ENCODE peak calls at places on chromosomes 7 and 10, in six cellular contexts. One of them, this sample, is unnamed. For H3K27me3, the result is how much of the 10 kb centered on the place peaks cover.

GRCh38 chr7:56105508-56105907 is 768 bp downstream of the CHCHD2 start:
- DNase-seq in GM23338: no peak
- DNase-seq in astrocyte: peak
- DNase-seq in upper lobe of left lung: no peak
- DNase-seq in PC-3: peak
- DNase-seq in lower lobe of right lung: no peak
- DNase-seq in this sample: no peak

GRCh38 chr7:130494480-130494879 is 2.6 kb downstream of the MEST start:
- DNase-seq in upper lobe of left lung: no peak
- DNase-seq in astrocyte: no peak
- DNase-seq in PC-3: no peak
- DNase-seq in lower lobe of right lung: no peak
- DNase-seq in GM23338: no peak
- DNase-seq in this sample: no peak

GRCh38 chr7:22251284-22251683 is 105.7 kb downstream of the RAPGEF5 start:
- DNase-seq in upper lobe of left lung: no peak
- DNase-seq in lower lobe of right lung: no peak
- DNase-seq in astrocyte: no peak
- DNase-seq in GM23338: peak
- DNase-seq in PC-3: no peak
- DNase-seq in this sample: no peak

GRCh38 chr10:68861253-68861652 is 33.9 kb downstream of the STOX1 start:
- DNase-seq in upper lobe of left lung: no peak
- DNase-seq in lower lobe of right lung: no peak
- DNase-seq in PC-3: no peak
- DNase-seq in GM23338: peak
- DNase-seq in astrocyte: peak
- DNase-seq in this sample: no peak

GRCh38 chr10:24438800-24439199 is 229.9 kb downstream of the KIAA1217 start:
- DNase-seq in GM23338: no peak
- DNase-seq in upper lobe of left lung: no peak
- DNase-seq in lower lobe of right lung: no peak
- DNase-seq in PC-3: no peak
- DNase-seq in astrocyte: peak
- DNase-seq in this sample: no peak

GRCh38 chr7:66050990-66051424 is 24.6 kb upstream of the ASL start:
- DNase-seq in upper lobe of left lung: no peak
- DNase-seq in PC-3: peak
- DNase-seq in GM23338: no peak
- DNase-seq in astrocyte: peak
- DNase-seq in lower lobe of right lung: peak
- DNase-seq in this sample: no peak

GRCh38 chr10:1209355-1209979 is 153.3 kb downstream of the WDR37 start:
- DNase-seq in lower lobe of right lung: no peak
- DNase-seq in PC-3: no peak
- DNase-seq in upper lobe of left lung: no peak
- DNase-seq in GM23338: no peak
- DNase-seq in astrocyte: no peak
- DNase-seq in this sample: no peak

GRCh38 chr10:45444976-45445898 is 71.2 kb downstream of the ALOX5 start:
- DNase-seq in upper lobe of left lung: no peak
- DNase-seq in PC-3: no peak
- DNase-seq in GM23338: no peak
- DNase-seq in astrocyte: no peak
- DNase-seq in lower lobe of right lung: no peak
- DNase-seq in this sample: no peak

GRCh38 chr7:64562621-64563275 is at the start of gene ZNF680:
- DNase-seq in PC-3: peak
- DNase-seq in astrocyte: peak
- DNase-seq in GM23338: peak
- DNase-seq in lower lobe of right lung: peak
- DNase-seq in upper lobe of left lung: peak
- DNase-seq in this sample: peak

GRCh38 chr10:14736043-14736442 is 38.7 kb downstream of the FAM107B start:
- DNase-seq in GM23338: no peak
- DNase-seq in lower lobe of right lung: no peak
- DNase-seq in PC-3: no peak
- DNase-seq in upper lobe of left lung: no peak
- DNase-seq in astrocyte: no peak
- DNase-seq in this sample: no peak

GRCh38 chr7:127792528-127793342 is 140.7 kb downstream of the SND1 start:
- DNase-seq in PC-3: peak
- DNase-seq in upper lobe of left lung: no peak
- DNase-seq in astrocyte: no peak
- DNase-seq in GM23338: peak
- DNase-seq in lower lobe of right lung: no peak
- DNase-seq in this sample: no peak

GRCh38 chr10:90193240-90193985 is 492.0 kb downstream of the KIF20B start:
- DNase-seq in astrocyte: peak
- DNase-seq in upper lobe of left lung: no peak
- DNase-seq in PC-3: peak
- DNase-seq in GM23338: no peak
- DNase-seq in lower lobe of right lung: no peak
- DNase-seq in this sample: no peak

GRCh38 chr10:132418520-132419416 is 21.8 kb downstream of the PWWP2B start:
- DNase-seq in upper lobe of left lung: peak
- DNase-seq in PC-3: peak
- DNase-seq in GM23338: peak
- DNase-seq in lower lobe of right lung: peak
- DNase-seq in astrocyte: no peak
- DNase-seq in this sample: no peak

GRCh38 chr7:74612015-74612829 is 45.3 kb upstream of the GTF2I start:
- DNase-seq in lower lobe of right lung: peak
- DNase-seq in astrocyte: peak
- DNase-seq in GM23338: peak
- DNase-seq in PC-3: no peak
- DNase-seq in upper lobe of left lung: peak
- DNase-seq in this sample: no peak

GRCh38 chr7:84248267-84248666 is 53.7 kb upstream of the SEMA3A start:
- DNase-seq in PC-3: no peak
- DNase-seq in astrocyte: peak
- DNase-seq in lower lobe of right lung: no peak
- DNase-seq in GM23338: no peak
- DNase-seq in upper lobe of left lung: no peak
- DNase-seq in this sample: no peak

GRCh38 chr7:70630647-70631457 is 501.1 kb upstream of the GALNT17 start:
- DNase-seq in astrocyte: peak
- DNase-seq in GM23338: no peak
- DNase-seq in lower lobe of right lung: no peak
- DNase-seq in PC-3: no peak
- DNase-seq in upper lobe of left lung: peak
- DNase-seq in this sample: no peak
- H3K4me3 ChIP-seq in astrocyte: peak
- H3K4me3 ChIP-seq in GM23338: no peak
- H3K4me3 ChIP-seq in lower lobe of right lung: no peak
- H3K4me3 ChIP-seq in PC-3: no peak
- H3K4me3 ChIP-seq in upper lobe of left lung: no peak
- H3K4me3 ChIP-seq in this sample: no peak

DNA sequence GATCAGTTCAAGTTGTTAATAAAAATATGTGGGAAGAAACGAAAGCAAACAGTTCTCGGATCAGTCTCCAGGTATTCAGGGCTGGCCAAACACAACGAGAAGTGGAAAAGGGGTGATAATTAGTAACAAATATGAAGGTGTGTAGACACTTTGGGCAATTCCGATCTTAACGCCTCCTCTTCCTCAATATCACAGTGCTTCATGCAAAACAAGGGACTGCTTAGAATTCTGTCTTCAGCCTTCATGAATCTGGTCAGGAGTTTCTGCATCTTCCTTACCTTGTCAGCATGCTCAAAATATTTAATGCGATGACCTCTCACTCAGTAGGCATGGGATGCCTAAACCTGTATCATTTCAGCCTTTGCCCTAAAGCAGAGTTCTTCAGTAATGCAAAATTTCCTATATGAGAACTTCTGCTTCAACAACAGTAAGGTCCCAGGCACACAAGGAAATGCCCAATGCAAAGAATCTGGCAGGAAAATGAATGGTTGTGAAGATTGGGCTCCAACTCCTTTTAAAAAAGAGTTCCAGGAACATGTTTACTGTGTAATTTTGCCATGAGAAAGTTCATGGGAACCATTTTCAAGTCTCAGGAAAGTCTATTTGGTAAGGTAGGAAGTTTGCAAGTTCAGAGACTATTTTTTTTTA is 23.4 kb upstream of the VAX1 start:
- DNase-seq in upper lobe of left lung: no peak
- DNase-seq in PC-3: no peak
- DNase-seq in GM23338: no peak
- DNase-seq in lower lobe of right lung: no peak
- DNase-seq in astrocyte: no peak
- DNase-seq in this sample: no peak
- H3K27me3 ChIP-seq in upper lobe of left lung: under half
- H3K27me3 ChIP-seq in PC-3: half or more
- H3K27me3 ChIP-seq in GM23338: half or more
- H3K27me3 ChIP-seq in lower lobe of right lung: half or more
- H3K27me3 ChIP-seq in astrocyte: half or more
- H3K27me3 ChIP-seq in this sample: under half

DNA sequence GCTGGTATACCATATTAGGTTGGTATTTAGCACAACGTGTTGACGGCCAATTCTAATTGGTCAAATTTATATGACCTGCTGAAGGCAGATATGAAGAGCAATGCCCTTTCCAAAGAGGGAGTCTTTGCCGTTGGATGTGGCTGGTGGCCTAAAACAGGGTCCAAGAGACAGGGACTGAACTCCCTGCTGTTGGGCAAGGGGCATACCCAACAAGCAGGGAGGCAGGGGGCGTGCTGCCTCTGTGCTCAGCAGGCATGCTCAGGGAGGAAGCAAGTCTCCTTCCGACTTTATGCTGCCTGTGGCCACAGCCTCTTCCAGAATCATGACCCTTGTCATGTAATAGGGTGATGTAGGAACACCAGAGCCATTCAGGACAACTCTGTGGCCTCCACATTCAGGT is 167.7 kb upstream of the NPVF start:
- DNase-seq in PC-3: no peak
- DNase-seq in astrocyte: no peak
- DNase-seq in lower lobe of right lung: no peak
- DNase-seq in GM23338: no peak
- DNase-seq in upper lobe of left lung: peak
- DNase-seq in this sample: no peak
- TF ChIP-seq CTCF in PC-3: no peak
- TF ChIP-seq CTCF in astrocyte: no peak
- TF ChIP-seq CTCF in lower lobe of right lung: no peak
- TF ChIP-seq CTCF in GM23338: peak
- TF ChIP-seq CTCF in upper lobe of left lung: no peak
- TF ChIP-seq CTCF in this sample: no peak

GRCh38 chr10:70715853-70716795 is 43.8 kb downstream of the ADAMTS14 start:
- DNase-seq in astrocyte: peak
- DNase-seq in lower lobe of right lung: no peak
- DNase-seq in PC-3: peak
- DNase-seq in upper lobe of left lung: no peak
- DNase-seq in GM23338: peak
- DNase-seq in this sample: no peak
- H3K4me3 ChIP-seq in astrocyte: no peak
- H3K4me3 ChIP-seq in lower lobe of right lung: no peak
- H3K4me3 ChIP-seq in PC-3: no peak
- H3K4me3 ChIP-seq in upper lobe of left lung: no peak
- H3K4me3 ChIP-seq in GM23338: no peak
- H3K4me3 ChIP-seq in this sample: no peak

DNA sequence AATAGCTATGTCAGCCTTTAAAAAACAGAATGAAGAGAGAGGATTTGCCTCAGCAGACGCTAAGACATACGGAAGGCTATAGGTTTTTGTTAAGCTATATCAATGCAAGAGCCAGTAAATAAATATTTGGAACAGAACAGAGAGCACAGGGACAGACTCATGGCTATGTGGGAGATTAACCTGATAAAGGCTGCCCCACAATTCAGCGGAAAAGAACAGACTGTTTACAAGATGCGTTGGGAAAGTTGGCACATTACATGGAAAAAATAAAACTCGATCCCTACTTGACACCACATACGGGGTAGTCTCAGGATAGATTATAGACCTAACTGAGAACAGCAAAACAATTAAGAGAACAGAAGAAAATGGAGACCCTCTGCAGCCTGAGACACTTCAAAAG is 10.8 kb downstream of the KCNH2 start:
- DNase-seq in GM23338: no peak
- DNase-seq in astrocyte: no peak
- DNase-seq in upper lobe of left lung: no peak
- DNase-seq in lower lobe of right lung: no peak
- DNase-seq in PC-3: no peak
- DNase-seq in this sample: no peak
- H3K27me3 ChIP-seq in GM23338: under half
- H3K27me3 ChIP-seq in astrocyte: under half
- H3K27me3 ChIP-seq in upper lobe of left lung: under half
- H3K27me3 ChIP-seq in lower lobe of right lung: under half
- H3K27me3 ChIP-seq in PC-3: under half
- H3K27me3 ChIP-seq in this sample: under half

GRCh38 chr7:26293569-26294308 is 2.1 kb downstream of the SNX10 start:
- DNase-seq in astrocyte: no peak
- DNase-seq in lower lobe of right lung: no peak
- DNase-seq in GM23338: no peak
- DNase-seq in PC-3: no peak
- DNase-seq in upper lobe of left lung: no peak
- DNase-seq in this sample: peak
- TF ChIP-seq CTCF in astrocyte: no peak
- TF ChIP-seq CTCF in lower lobe of right lung: no peak
- TF ChIP-seq CTCF in GM23338: no peak
- TF ChIP-seq CTCF in PC-3: no peak
- TF ChIP-seq CTCF in upper lobe of left lung: no peak
- TF ChIP-seq CTCF in this sample: no peak

This sample was measured in CD8-positive, alpha-beta T cell.